ENCODE peak calls at places on chromosomes 3 and 15, in four cellular contexts. R is GM12864, I is fibroblast of lung, J is choroid plexus epithelial cell. C is an unnamed sample.

GRCh38 chr3:8554725-8555621 is 53.4 kb downstream of the LMCD1 start:
- DNase-seq in R (no peak), I (peak), J (peak), C (peak)

GRCh38 chr3:113193719-113194118 is 17.6 kb upstream of the BOC start:
- DNase-seq in R (no peak), I (no peak), J (no peak), C (no peak)

GRCh38 chr3:70982274-70982673 is 601.3 kb downstream of the FOXP1 start:
- DNase-seq in R (no peak), I (no peak), J (peak), C (no peak)

GRCh38 chr3:150238995-150239612 is 169.0 kb upstream of the TSC22D2 start:
- DNase-seq in R (no peak), I (no peak), J (peak), C (no peak)

GRCh38 chr15:96369825-96370621 is 39.5 kb downstream of the NR2F2 start:
- DNase-seq in R (no peak), I (no peak), J (no peak), C (no peak)

GRCh38 chr15:92527197-92527596 is 128.4 kb downstream of the FAM174B start:
- DNase-seq in R (no peak), I (peak), J (peak), C (no peak)

GRCh38 chr3:104279617-104280016 is 1087.1 kb upstream of the ALCAM start:
- DNase-seq in R (no peak), I (peak), J (peak), C (peak)

GRCh38 chr15:52790166-52790708 is at the start of gene ONECUT1:
- DNase-seq in R (no peak), I (peak), J (peak), C (no peak)

GRCh38 chr3:79016587-79017380 is 751.0 kb downstream of the ROBO1 start:
- DNase-seq in R (no peak), I (no peak), J (peak), C (no peak)

GRCh38 chr3:77772459-77772858 is 732.6 kb downstream of the ROBO2 start:
- DNase-seq in R (no peak), I (no peak), J (no peak), C (no peak)

GRCh38 chr3:12830785-12831581 is 10.4 kb downstream of the RPL32 start:
- DNase-seq in R (no peak), I (no peak), J (peak), C (no peak)

GRCh38 chr15:66931768-66932633 is 133.4 kb upstream of the SMAD3 start:
- DNase-seq in R (no peak), I (peak), J (peak), C (no peak)

GRCh38 chr3:51388286-51389029 is 2.6 kb upstream of the RBM15B start:
- DNase-seq in R (no peak), I (no peak), J (peak), C (no peak)

GRCh38 chr15:95208988-95209387 is 977.6 kb downstream of the MCTP2 start:
- DNase-seq in R (no peak), I (peak), J (peak), C (no peak)

GRCh38 chr3:184409331-184409926 is 29.6 kb downstream of the CHRD start:
- DNase-seq in R (no peak), I (no peak), J (no peak), C (no peak)

GRCh38 chr3:143040264-143040879 is 39.0 kb downstream of the U2SURP start:
- DNase-seq in R (no peak), I (peak), J (peak), C (no peak)

GRCh38 chr3:100103558-100104441 is 10.5 kb downstream of the FILIP1L start:
- DNase-seq in R (peak), I (peak), J (peak), C (peak)

GRCh38 chr3:66858656-66859381 is 139.3 kb upstream of the KBTBD8 start:
- DNase-seq in R (no peak), I (no peak), J (no peak), C (no peak)

GRCh38 chr3:133295199-133295901 is 104.5 kb upstream of the BFSP2 start:
- DNase-seq in R (no peak), I (peak), J (peak), C (no peak)

GRCh38 chr15:98774756-98775497 is 126.6 kb downstream of the IGF1R start:
- DNase-seq in R (no peak), I (no peak), J (no peak), C (no peak)
- H3K4me3 ChIP-seq in R (no peak), I (no peak), J (no peak), C (no peak)

GRCh38 chr15:63597821-63598220 is 634 bp downstream of the FBXL22 start:
- DNase-seq in R (no peak), I (no peak), J (no peak), C (no peak)
- H3K4me3 ChIP-seq in R (no peak), I (no peak), J (no peak), C (peak)

DNA sequence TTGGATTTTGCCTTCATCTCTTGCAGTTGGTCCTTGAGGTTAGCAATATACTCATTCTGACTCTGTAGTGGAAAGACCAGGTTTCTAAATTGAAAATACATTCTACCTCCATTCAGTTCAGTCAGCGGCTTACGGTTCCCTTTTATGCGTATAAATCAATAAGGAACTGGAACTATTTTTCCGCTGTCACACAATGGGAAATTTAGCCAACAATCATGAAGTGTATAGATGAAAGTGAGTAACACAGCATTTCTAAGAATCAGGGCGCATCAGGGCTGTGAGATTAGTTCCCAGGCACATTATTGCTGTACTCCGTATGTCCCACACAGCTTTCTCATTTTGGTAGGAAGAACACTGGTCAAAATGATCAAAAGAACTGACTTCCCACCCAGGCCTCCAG is 36.0 kb upstream of the RPL35A start:
- DNase-seq in R (no peak), I (no peak), J (no peak), C (no peak)
- H3K4me3 ChIP-seq in R (no peak), I (no peak), J (no peak), C (no peak)

DNA sequence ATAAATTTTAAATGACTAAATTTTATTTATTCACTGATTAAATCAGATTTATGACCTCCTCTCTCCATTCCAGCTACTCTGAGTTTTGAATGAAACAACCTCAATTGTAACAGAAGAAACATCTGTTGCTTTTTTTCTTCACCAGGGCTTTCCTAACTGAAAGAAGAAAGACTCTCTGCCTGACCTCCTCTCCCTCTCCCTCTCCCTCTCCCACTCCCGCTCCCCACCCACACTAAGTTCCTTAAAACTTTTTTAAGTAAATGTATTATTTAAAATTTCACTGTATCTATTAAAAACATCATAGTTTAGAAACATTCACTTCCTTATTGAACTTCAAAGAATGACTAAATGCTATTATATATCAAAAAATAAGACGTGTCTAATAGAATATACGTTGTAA is 122.0 kb downstream of the TFDP2 start:
- DNase-seq in R (no peak), I (peak), J (peak), C (no peak)
- H3K4me3 ChIP-seq in R (peak), I (peak), J (peak), C (peak)

GRCh38 chr3:197285557-197285956 is 12.9 kb downstream of the DLG1 start:
- DNase-seq in R (no peak), I (no peak), J (no peak), C (no peak)

GRCh38 chr3:197278933-197279332 is 19.5 kb downstream of the DLG1 start:
- DNase-seq in R (no peak), I (no peak), J (no peak), C (no peak)

GRCh38 chr3:197281849-197282248 is 16.6 kb downstream of the DLG1 start:
- DNase-seq in R (no peak), I (no peak), J (no peak), C (no peak)

GRCh38 chr3:197280156-197280555 is 18.3 kb downstream of the DLG1 start:
- DNase-seq in R (no peak), I (no peak), J (no peak), C (no peak)
- H3K4me3 ChIP-seq in R (no peak), I (no peak), J (no peak), C (no peak)

DNA sequence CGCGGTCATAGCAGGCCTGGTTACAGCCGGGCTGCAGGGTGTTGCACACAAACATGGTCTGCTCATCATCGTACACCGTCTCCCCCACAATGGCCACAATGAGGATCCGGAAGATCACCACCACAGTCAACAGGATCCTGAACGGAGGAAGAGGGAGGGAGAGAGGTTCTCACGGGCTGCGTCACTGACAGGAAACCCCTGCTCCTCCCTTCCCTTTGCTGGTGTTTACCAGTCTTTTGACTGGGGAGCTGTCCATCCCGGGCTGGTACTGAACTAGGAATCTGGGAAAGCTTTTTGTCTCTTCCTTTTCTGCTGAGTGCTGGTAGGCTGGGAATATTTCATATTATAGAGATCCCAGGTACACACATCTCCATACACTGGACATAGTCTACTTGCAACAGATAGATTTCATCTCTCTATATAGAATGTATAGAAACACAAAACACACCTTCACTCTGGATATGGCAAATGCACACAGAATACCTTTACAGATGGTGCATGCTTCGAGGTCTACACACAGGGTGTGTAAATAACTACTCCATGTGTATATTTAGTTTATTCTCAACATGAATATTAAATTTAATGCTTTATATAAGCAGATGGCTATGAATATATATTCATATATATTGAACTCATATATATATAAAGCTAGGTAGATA is 1.4 kb downstream of the GJD2 start:
- DNase-seq in R (no peak), I (peak), J (peak), C (peak)
- H3K4me3 ChIP-seq in R (no peak), I (no peak), J (no peak), C (no peak)

DNA sequence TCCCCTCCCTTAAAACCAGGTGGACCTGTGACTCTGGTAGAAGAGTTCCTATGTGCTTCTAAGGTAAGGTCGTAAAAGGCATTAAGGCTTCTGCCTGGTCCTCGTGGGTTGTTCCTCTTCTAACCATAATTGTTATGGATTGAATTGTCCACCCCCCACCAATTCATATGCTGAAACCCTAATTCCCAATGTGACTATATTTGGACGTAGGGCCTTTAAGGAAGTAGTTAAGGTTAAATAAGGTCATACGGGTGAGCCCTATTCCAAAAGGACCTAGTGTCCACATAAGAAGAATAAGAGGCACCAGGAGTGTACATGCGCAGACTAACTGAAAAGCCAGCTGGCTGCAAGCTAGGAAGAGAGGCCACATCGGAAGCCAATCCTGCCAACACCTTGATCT is 1.9 kb downstream of the ADPGK start:
- DNase-seq in R (no peak), I (no peak), J (no peak), C (no peak)
- H3K4me3 ChIP-seq in R (no peak), I (peak), J (no peak), C (no peak)

C was measured in skeletal muscle cell.